ENCODE peak calls at places on chromosomes 3 and 15, in five cellular contexts. K is hippocampal formation; E is mesothelial cell of epicardium; F is RWPE2; Q is activated naive CD8-positive, alpha-beta T cell treated with anti-CD3 and anti-CD28 coated beads for 36 hours. S is an unnamed sample.

GRCh38 chr3:18424862-18425640 is at the start of gene SATB1:
- DNase-seq in E (peak), Q (peak), K (peak), F (peak), S (peak)

GRCh38 chr15:41853191-41853590 is 14.5 kb downstream of the PLA2G4B start:
- DNase-seq in Q (no peak), E (no peak), K (no peak), F (no peak), S (no peak)

GRCh38 chr3:15771444-15771843 is 26.3 kb downstream of the ANKRD28 start:
- DNase-seq in E (no peak), Q (no peak), F (no peak), K (no peak), S (no peak)

GRCh38 chr15:33226559-33227181 is 32.2 kb upstream of the FMN1 start:
- DNase-seq in K (no peak), E (no peak), F (no peak), Q (peak), S (no peak)

GRCh38 chr3:67461667-67462142 is 192.7 kb downstream of the SUCLG2 start:
- DNase-seq in F (no peak), Q (no peak), E (no peak), K (no peak), S (no peak)

GRCh38 chr15:34292591-34292990 is 45.0 kb downstream of the SLC12A6 start:
- DNase-seq in E (no peak), F (no peak), Q (no peak), K (no peak), S (no peak)

GRCh38 chr3:179108091-179108490 is 36.5 kb upstream of the ZMAT3 start:
- DNase-seq in Q (no peak), F (no peak), K (no peak), E (no peak), S (no peak)

GRCh38 chr15:69337133-69337532 is 38.4 kb downstream of the PAQR5 start:
- DNase-seq in F (no peak), E (no peak), K (no peak), Q (no peak), S (no peak)

GRCh38 chr15:78195735-78196201 is 38.6 kb downstream of the ACSBG1 start:
- DNase-seq in K (no peak), F (peak), Q (peak), E (no peak), S (peak)